ENCODE peak calls at places on chromosomes 3 and 15, in five cellular contexts. One of them, this sample, is unnamed.

GRCh38 chr3:148083501-148084267 is 614.0 kb upstream of the AGTR1 start:
- DNase-seq in neural progenitor cell: no peak
- DNase-seq in HCT116: no peak
- DNase-seq in PC-3: no peak
- DNase-seq in MM.1S: no peak
- DNase-seq in this sample: no peak

GRCh38 chr15:38002883-38003477 is 68.5 kb downstream of the TMCO5A start:
- DNase-seq in neural progenitor cell: peak
- DNase-seq in HCT116: peak
- DNase-seq in MM.1S: peak
- DNase-seq in PC-3: peak
- DNase-seq in this sample: peak

GRCh38 chr3:140733623-140734022 is 55.8 kb downstream of the TRIM42 start:
- DNase-seq in neural progenitor cell: no peak
- DNase-seq in HCT116: no peak
- DNase-seq in PC-3: no peak
- DNase-seq in MM.1S: no peak
- DNase-seq in this sample: no peak

GRCh38 chr15:46260937-46261336 is 626.1 kb downstream of the SQOR start:
- DNase-seq in PC-3: peak
- DNase-seq in neural progenitor cell: peak
- DNase-seq in MM.1S: no peak
- DNase-seq in HCT116: no peak
- DNase-seq in this sample: no peak

GRCh38 chr3:113556556-113557335 is 24.4 kb downstream of the SIDT1 start:
- DNase-seq in neural progenitor cell: no peak
- DNase-seq in HCT116: no peak
- DNase-seq in PC-3: peak
- DNase-seq in MM.1S: no peak
- DNase-seq in this sample: no peak

GRCh38 chr3:71486831-71487230 is 96.7 kb downstream of the FOXP1 start:
- DNase-seq in PC-3: no peak
- DNase-seq in HCT116: no peak
- DNase-seq in neural progenitor cell: no peak
- DNase-seq in MM.1S: no peak
- DNase-seq in this sample: no peak

GRCh38 chr3:184765730-184766074 is 46.3 kb upstream of the VPS8 start:
- DNase-seq in HCT116: no peak
- DNase-seq in neural progenitor cell: no peak
- DNase-seq in PC-3: peak
- DNase-seq in MM.1S: no peak
- DNase-seq in this sample: peak

GRCh38 chr3:184565421-184566211 is 4.0 kb downstream of the EPHB3 start:
- DNase-seq in neural progenitor cell: peak
- DNase-seq in MM.1S: no peak
- DNase-seq in HCT116: peak
- DNase-seq in PC-3: peak
- DNase-seq in this sample: peak

DNA sequence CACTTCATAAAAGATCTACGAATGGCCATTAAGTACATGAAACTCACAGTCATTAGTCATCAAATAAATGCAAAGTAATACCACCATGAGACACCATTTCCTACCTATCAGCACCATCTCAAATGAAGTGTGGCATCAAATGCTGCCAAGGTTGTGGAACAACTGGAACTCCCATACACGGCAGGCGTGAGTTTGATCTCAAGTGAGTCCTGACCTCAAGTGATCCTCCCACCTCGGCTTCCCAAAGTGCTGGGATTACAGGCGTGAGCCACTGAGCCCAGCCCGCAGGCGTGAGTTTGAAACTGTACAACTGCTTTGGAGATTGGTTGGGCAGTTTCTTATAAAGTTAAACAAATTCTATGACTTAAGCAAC is 28.8 kb upstream of the HDAC11 start:
- DNase-seq in PC-3: peak
- DNase-seq in HCT116: no peak
- DNase-seq in MM.1S: peak
- DNase-seq in neural progenitor cell: no peak
- DNase-seq in this sample: peak
- TF ChIP-seq EZH2phosphoT487 in PC-3: no peak
- TF ChIP-seq EZH2phosphoT487 in HCT116: no peak
- TF ChIP-seq EZH2phosphoT487 in MM.1S: no peak
- TF ChIP-seq EZH2phosphoT487 in neural progenitor cell: no peak
- TF ChIP-seq EZH2phosphoT487 in this sample: no peak

DNA sequence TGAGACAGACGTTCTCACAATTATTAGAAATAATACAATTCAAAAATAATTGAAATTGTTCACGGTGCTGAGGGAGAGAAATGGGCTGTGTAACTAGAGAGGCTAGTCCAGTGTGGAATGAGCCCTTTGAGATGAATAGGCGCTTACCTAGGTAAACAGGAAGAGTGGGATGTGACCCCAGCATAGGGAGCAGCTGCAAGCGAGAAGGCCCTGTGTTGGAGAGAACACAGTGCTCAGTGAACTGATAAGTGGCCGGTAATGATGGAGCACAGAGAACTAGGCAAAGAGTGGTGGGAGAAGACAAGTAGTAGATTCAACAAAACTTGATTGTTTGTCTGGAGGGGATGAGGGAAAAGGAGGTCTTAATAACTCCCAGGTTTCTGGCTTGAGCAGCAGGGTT is 103.9 kb downstream of the HCN4 start:
- DNase-seq in PC-3: no peak
- DNase-seq in MM.1S: no peak
- DNase-seq in neural progenitor cell: no peak
- DNase-seq in HCT116: no peak
- DNase-seq in this sample: no peak
- H3K9ac ChIP-seq in PC-3: no peak
- H3K9ac ChIP-seq in MM.1S: no peak
- H3K9ac ChIP-seq in neural progenitor cell: no peak
- H3K9ac ChIP-seq in HCT116: no peak
- H3K9ac ChIP-seq in this sample: no peak

DNA sequence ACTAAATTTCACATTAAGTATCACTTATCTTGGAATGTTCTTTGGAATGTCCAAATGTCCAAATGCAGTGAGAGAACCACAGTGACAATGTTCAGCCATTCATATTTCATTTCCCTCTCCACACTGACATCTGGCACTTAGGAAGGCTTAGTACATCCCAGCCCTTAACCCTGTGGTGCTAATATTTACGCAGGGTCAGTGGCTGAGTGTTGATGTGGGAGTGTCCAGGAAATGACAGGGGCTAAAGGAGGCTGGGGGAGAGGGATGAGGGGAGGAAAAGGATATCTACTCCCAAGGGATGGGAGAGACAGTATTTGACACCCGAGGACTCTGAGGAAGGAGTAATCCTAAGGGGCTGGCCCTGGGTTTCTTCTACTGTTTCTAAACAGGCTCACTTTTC is 14.1 kb upstream of the CCR4 start:
- DNase-seq in PC-3: peak
- DNase-seq in HCT116: no peak
- DNase-seq in neural progenitor cell: no peak
- DNase-seq in MM.1S: no peak
- DNase-seq in this sample: no peak
- TF ChIP-seq EZH2phosphoT487 in PC-3: no peak
- TF ChIP-seq EZH2phosphoT487 in HCT116: no peak
- TF ChIP-seq EZH2phosphoT487 in neural progenitor cell: no peak
- TF ChIP-seq EZH2phosphoT487 in MM.1S: no peak
- TF ChIP-seq EZH2phosphoT487 in this sample: no peak

DNA sequence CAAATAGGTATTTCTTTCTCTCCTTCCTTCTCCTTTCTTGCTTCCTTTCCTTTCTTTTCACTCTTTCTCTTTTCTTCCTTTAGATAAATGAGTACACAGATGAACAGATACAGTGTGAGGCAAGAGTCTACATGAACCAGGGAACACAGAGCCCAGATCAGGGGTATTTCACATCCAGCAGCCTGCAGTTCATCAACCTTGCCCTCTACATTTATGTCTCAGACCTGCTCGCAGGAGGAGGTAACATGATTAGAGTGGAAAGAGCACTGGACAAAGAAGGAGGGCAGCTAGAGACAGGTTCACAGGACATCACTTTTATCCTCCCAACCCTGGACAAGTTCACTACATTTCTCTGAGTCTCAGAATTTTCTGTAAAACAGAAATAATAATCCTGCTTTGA is 773.1 kb downstream of the NTRK3 start:
- DNase-seq in MM.1S: no peak
- DNase-seq in HCT116: no peak
- DNase-seq in PC-3: no peak
- DNase-seq in neural progenitor cell: no peak
- DNase-seq in this sample: no peak
- H3K9ac ChIP-seq in MM.1S: no peak
- H3K9ac ChIP-seq in HCT116: no peak
- H3K9ac ChIP-seq in PC-3: no peak
- H3K9ac ChIP-seq in neural progenitor cell: no peak
- H3K9ac ChIP-seq in this sample: no peak

GRCh38 chr3:100171211-100171700 is 57.0 kb upstream of the FILIP1L start:
- DNase-seq in HCT116: no peak
- DNase-seq in MM.1S: no peak
- DNase-seq in neural progenitor cell: no peak
- DNase-seq in PC-3: no peak
- DNase-seq in this sample: no peak

GRCh38 chr3:100170492-100170891 is 56.2 kb upstream of the FILIP1L start:
- DNase-seq in MM.1S: no peak
- DNase-seq in HCT116: no peak
- DNase-seq in neural progenitor cell: no peak
- DNase-seq in PC-3: no peak
- DNase-seq in this sample: no peak

GRCh38 chr3:100179692-100180349 is 65.5 kb upstream of the FILIP1L start:
- DNase-seq in neural progenitor cell: no peak
- DNase-seq in PC-3: no peak
- DNase-seq in HCT116: no peak
- DNase-seq in MM.1S: no peak
- DNase-seq in this sample: no peak

GRCh38 chr3:100173931-100174330 is 59.6 kb upstream of the FILIP1L start:
- DNase-seq in neural progenitor cell: no peak
- DNase-seq in HCT116: no peak
- DNase-seq in PC-3: no peak
- DNase-seq in MM.1S: no peak
- DNase-seq in this sample: peak

GRCh38 chr3:100175637-100176250 is 61.4 kb upstream of the FILIP1L start:
- DNase-seq in PC-3: no peak
- DNase-seq in MM.1S: no peak
- DNase-seq in neural progenitor cell: peak
- DNase-seq in HCT116: no peak
- DNase-seq in this sample: no peak
- TF ChIP-seq EZH2phosphoT487 in PC-3: no peak
- TF ChIP-seq EZH2phosphoT487 in MM.1S: no peak
- TF ChIP-seq EZH2phosphoT487 in neural progenitor cell: no peak
- TF ChIP-seq EZH2phosphoT487 in HCT116: no peak
- TF ChIP-seq EZH2phosphoT487 in this sample: no peak

DNA sequence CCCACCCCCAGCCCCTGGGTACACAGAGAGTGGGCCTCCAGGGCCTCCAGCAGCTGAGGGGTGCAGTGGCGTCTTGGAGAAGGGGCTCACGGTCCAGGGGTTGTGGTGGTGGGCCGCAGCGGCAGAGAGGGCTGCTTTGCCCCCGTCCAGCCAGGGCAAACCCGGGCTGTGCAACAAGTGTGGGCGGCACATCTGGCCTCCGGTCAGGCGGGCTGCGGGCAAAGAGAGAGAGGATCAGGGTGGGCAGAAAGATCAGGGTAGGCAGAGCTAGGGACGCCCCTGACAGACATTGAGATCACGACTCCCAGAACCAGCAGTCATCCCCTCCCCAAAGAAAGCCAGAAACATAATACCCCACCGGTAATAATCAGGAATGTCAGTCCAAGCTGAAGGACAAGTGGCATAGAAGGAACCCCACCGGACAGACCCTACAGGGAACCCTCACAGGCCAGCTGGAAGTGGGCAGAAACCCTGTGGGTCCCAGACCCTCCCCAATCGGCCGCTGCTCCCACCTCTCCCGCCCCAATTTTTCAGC is 6.8 kb downstream of the GATA2 start:
- DNase-seq in MM.1S: no peak
- DNase-seq in HCT116: no peak
- DNase-seq in neural progenitor cell: no peak
- DNase-seq in PC-3: no peak
- DNase-seq in this sample: peak
- H3K9ac ChIP-seq in MM.1S: no peak
- H3K9ac ChIP-seq in HCT116: peak
- H3K9ac ChIP-seq in neural progenitor cell: no peak
- H3K9ac ChIP-seq in PC-3: peak
- H3K9ac ChIP-seq in this sample: peak

DNA sequence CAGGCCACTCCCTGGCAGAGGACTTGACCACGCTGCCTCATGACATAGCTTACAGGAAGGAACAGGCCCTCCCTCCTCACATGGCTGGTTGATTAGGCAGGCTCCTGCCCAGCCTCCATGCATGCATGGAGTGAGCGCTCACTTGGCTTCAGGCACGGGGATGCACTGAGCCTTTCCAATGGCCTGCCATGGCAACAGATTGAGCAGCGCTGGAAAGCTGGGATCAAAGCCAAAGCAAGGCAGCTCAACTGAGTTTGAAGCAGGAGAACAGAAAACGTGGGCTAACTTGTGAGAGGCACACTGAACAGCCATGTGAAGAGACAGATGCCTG is 5.9 kb upstream of the GRAMD2A start:
- DNase-seq in neural progenitor cell: no peak
- DNase-seq in PC-3: no peak
- DNase-seq in MM.1S: no peak
- DNase-seq in HCT116: no peak
- DNase-seq in this sample: peak
- TF ChIP-seq EZH2phosphoT487 in neural progenitor cell: no peak
- TF ChIP-seq EZH2phosphoT487 in PC-3: no peak
- TF ChIP-seq EZH2phosphoT487 in MM.1S: no peak
- TF ChIP-seq EZH2phosphoT487 in HCT116: no peak
- TF ChIP-seq EZH2phosphoT487 in this sample: no peak

DNA sequence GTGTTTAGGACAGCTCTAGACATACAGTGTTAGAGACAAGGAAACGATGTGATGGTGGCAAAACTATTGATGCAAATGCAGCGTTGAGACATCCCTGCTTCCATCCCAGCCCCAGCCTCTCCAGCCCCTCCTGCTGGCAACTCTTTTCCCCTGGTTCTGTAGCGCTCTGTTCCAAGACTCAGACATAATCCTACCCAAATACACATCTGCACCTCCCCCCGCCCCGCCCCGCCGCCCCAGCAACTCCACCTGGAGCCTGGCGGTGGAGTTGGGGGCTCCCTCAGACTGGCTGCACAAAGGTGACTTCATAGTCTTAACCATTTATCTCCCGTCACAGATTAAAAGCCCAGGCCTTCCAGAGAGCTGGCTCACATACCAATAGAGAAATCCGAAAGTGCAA is 7.2 kb upstream of the SEC22A start:
- DNase-seq in PC-3: no peak
- DNase-seq in HCT116: peak
- DNase-seq in MM.1S: no peak
- DNase-seq in neural progenitor cell: peak
- DNase-seq in this sample: no peak
- H3K9ac ChIP-seq in PC-3: no peak
- H3K9ac ChIP-seq in HCT116: no peak
- H3K9ac ChIP-seq in MM.1S: no peak
- H3K9ac ChIP-seq in neural progenitor cell: no peak
- H3K9ac ChIP-seq in this sample: no peak

GRCh38 chr15:56732881-56733130 is 503 bp downstream of the ZNF280D start:
- DNase-seq in neural progenitor cell: no peak
- DNase-seq in PC-3: no peak
- DNase-seq in MM.1S: no peak
- DNase-seq in HCT116: peak
- DNase-seq in this sample: no peak

GRCh38 chr15:56733131-56734012 is at the start of gene ZNF280D:
- DNase-seq in PC-3: peak
- DNase-seq in HCT116: peak
- DNase-seq in neural progenitor cell: no peak
- DNase-seq in MM.1S: peak
- DNase-seq in this sample: peak

GRCh38 chr15:56734013-56734625 is 810 bp upstream of the ZNF280D start:
- DNase-seq in PC-3: no peak
- DNase-seq in MM.1S: no peak
- DNase-seq in neural progenitor cell: no peak
- DNase-seq in HCT116: no peak
- DNase-seq in this sample: no peak

GRCh38 chr15:56731571-56731970 is 1.7 kb downstream of the ZNF280D start:
- DNase-seq in neural progenitor cell: no peak
- DNase-seq in HCT116: no peak
- DNase-seq in MM.1S: no peak
- DNase-seq in PC-3: no peak
- DNase-seq in this sample: no peak

GRCh38 chr15:56732135-56732880 is 1.0 kb downstream of the ZNF280D start:
- DNase-seq in MM.1S: peak
- DNase-seq in PC-3: no peak
- DNase-seq in HCT116: no peak
- DNase-seq in neural progenitor cell: no peak
- DNase-seq in this sample: peak
- TF ChIP-seq EZH2phosphoT487 in MM.1S: no peak
- TF ChIP-seq EZH2phosphoT487 in PC-3: no peak
- TF ChIP-seq EZH2phosphoT487 in HCT116: no peak
- TF ChIP-seq EZH2phosphoT487 in neural progenitor cell: no peak
- TF ChIP-seq EZH2phosphoT487 in this sample: no peak